ENCODE peak calls at places on chromosomes 5 and 9, in seven cellular contexts. L is ovary; S is IMR-90; K is body of pancreas; W is CD8-positive, alpha-beta T cell; Z is stomach; B is HCT116. J is an unnamed sample. For H3K4me1, the result is how much of the 10 kb centered on the place peaks cover.

GRCh38 chr5:103373576-103374472 is 115.3 kb downstream of the MACIR start:
- DNase-seq in L (no peak), S (no peak), K (no peak), W (no peak), Z (peak), B (no peak), J (no peak)

GRCh38 chr9:19431361-19432171 is 22.8 kb downstream of the ACER2 start:
- DNase-seq in L (peak), S (no peak), K (no peak), W (no peak), Z (no peak), B (no peak), J (no peak)

GRCh38 chr5:110757118-110757729 is 18.4 kb downstream of the SLC25A46 start:
- DNase-seq in L (no peak), S (peak), K (no peak), W (peak), Z (no peak), B (peak), J (no peak)

GRCh38 chr5:180352976-180353225 is 235 bp downstream of the GFPT2 start:
- DNase-seq in L (no peak), S (no peak), K (no peak), W (no peak), Z (no peak), B (no peak), J (no peak)

GRCh38 chr5:136276946-136277345 is 84.0 kb upstream of the SMIM32 start:
- DNase-seq in L (no peak), S (no peak), K (no peak), W (no peak), Z (no peak), B (no peak), J (no peak)

GRCh38 chr9:8589476-8589875 is 789.9 kb upstream of the DMAC1 start:
- DNase-seq in L (no peak), S (no peak), K (no peak), W (no peak), Z (no peak), B (no peak), J (no peak)

GRCh38 chr5:65394078-65394477 is 87.6 kb downstream of the ADAMTS6 start:
- DNase-seq in L (peak), S (peak), K (no peak), W (no peak), Z (no peak), B (no peak), J (peak)

GRCh38 chr5:104635216-104635615 is 1072.6 kb upstream of the NUDT12 start:
- DNase-seq in L (no peak), S (peak), K (no peak), W (no peak), Z (no peak), B (no peak), J (no peak)

GRCh38 chr5:76807296-76807695 is 11.5 kb upstream of the F2RL1 start:
- DNase-seq in L (no peak), S (peak), K (no peak), W (no peak), Z (no peak), B (no peak), J (no peak)

DNA sequence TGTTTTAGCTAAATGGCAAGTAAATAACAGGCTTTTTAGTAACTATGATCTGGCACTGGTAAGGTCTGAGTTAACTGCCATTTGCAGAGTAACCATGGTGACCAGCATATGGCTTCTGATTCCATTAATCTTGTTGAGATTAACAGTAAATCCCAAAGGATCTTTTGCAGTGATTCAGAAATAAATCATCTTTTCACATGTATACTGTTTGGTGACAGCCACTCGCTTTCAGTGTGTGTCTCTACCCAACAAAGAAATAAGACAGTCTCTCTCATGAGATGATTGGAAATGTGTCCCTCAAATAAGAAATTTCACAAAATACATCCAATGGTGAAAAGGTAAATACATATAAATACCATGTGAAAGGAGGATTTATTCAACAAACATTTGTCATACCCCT is 235.6 kb downstream of the RAB3C start:
- DNase-seq in L (no peak), S (no peak), K (no peak), W (no peak), Z (no peak), B (no peak), J (no peak)
- H3K27ac ChIP-seq in L (no peak), S (no peak), K (no peak), W (no peak), Z (no peak), B (no peak), J (no peak)

GRCh38 chr9:2872307-2872940 is 28.5 kb upstream of the PUM3 start:
- DNase-seq in L (no peak), S (peak), K (no peak), W (no peak), Z (no peak), B (peak), J (no peak)
- TF ChIP-seq CTCF in L (no peak), S (peak), K (peak), W (no peak), Z (no peak), B (peak), J (no peak)

DNA sequence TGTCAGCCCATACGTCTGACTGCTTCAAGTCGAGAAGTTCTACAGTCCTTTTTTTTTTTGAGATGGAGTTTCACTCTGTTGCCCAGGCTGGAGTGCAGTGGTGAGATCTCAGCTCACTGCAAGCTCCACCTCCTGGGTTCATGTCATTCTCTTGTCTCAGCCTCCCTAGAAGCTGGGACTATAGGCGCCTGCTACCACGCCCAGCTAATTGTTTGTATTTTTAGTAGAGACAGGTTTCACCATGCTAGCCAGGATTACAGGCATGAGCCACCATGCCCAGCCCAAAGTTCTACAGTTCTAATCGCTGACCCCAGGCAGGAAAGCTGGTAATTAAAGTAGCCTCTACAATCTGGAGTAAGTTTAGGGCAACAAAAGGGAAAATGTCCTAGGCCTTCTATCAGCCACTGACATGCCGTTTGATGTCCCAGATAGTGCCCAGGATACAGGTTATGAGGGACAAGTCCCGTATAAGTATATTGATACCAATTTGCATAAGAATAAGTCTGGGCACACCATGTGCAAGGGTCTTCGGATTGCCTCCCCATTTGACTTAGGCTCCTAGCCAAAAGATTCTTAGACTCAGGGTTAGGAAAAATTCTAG is 1110.8 kb downstream of the TAF11L14 start:
- DNase-seq in L (no peak), S (no peak), K (no peak), W (peak), Z (no peak), B (no peak), J (peak)
- H3K4me1 ChIP-seq in L (under half), S (under half), K (under half), W (under half), Z (under half), B (under half), J (under half)

GRCh38 chr9:114869845-114870244 is 60.5 kb downstream of the TNFSF8 start:
- DNase-seq in L (no peak), S (no peak), K (no peak), W (no peak), Z (peak), B (no peak), J (peak)
- H3K27ac ChIP-seq in L (no peak), S (no peak), K (no peak), W (no peak), Z (no peak), B (no peak), J (no peak)

GRCh38 chr5:176702952-176703641 is 55.8 kb downstream of the TSPAN17 start:
- DNase-seq in L (no peak), S (no peak), K (no peak), W (no peak), Z (no peak), B (no peak), J (no peak)

GRCh38 chr5:176697929-176698520 is 50.7 kb downstream of the TSPAN17 start:
- DNase-seq in L (no peak), S (no peak), K (no peak), W (no peak), Z (no peak), B (no peak), J (no peak)

GRCh38 chr5:176704355-176704754 is 57.1 kb downstream of the TSPAN17 start:
- DNase-seq in L (no peak), S (no peak), K (no peak), W (no peak), Z (no peak), B (no peak), J (no peak)

GRCh38 chr5:176697267-176697928 is 50.1 kb downstream of the TSPAN17 start:
- DNase-seq in L (no peak), S (no peak), K (no peak), W (no peak), Z (no peak), B (no peak), J (no peak)

DNA sequence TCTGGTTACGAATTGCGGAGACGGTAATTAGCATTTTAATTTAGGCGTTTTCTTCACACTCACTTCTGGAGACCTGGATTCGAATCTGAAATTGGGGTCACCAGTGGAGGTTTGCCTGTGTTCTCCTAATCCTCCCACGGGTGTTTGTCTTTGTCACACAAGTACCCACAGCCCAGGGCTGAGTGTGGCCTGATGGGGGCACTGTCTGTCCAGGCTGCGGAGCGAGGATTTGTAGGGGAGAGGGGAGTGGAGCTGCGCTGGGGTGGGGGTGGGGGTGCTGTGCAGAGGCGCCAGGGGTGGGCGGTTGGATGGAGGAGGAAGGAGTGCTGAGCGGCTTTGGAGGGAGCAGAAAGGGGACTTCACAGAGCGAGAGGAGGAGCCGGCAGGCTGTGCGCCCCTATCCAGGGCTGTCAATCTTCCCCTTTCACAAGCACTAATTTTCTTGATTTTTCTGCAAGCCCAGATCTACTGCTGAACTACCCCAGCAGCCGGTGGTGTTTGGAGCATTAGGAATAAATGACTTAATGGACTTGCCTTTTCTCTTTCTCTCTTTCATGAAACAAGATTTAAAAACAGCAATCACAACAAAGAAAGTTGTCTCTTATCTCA is 53.1 kb downstream of the TSPAN17 start:
- DNase-seq in L (no peak), S (no peak), K (no peak), W (no peak), Z (no peak), B (no peak), J (no peak)
- TF ChIP-seq CTCF in L (no peak), S (peak), K (no peak), W (no peak), Z (no peak), B (peak), J (no peak)

GRCh38 chr5:50439221-50439620 is 1.9 kb downstream of the EMB start:
- DNase-seq in L (no peak), S (no peak), K (no peak), W (no peak), Z (no peak), B (no peak), J (no peak)

GRCh38 chr5:50440651-50441478 is at the start of gene EMB:
- DNase-seq in L (no peak), S (no peak), K (peak), W (peak), Z (peak), B (peak), J (peak)

GRCh38 chr5:50435131-50435530 is 6.0 kb downstream of the EMB start:
- DNase-seq in L (no peak), S (no peak), K (no peak), W (no peak), Z (no peak), B (no peak), J (no peak)
- H3K4me1 ChIP-seq in L (under half), S (under half), K (under half), W (half or more), Z (under half), B (under half), J (under half)

DNA sequence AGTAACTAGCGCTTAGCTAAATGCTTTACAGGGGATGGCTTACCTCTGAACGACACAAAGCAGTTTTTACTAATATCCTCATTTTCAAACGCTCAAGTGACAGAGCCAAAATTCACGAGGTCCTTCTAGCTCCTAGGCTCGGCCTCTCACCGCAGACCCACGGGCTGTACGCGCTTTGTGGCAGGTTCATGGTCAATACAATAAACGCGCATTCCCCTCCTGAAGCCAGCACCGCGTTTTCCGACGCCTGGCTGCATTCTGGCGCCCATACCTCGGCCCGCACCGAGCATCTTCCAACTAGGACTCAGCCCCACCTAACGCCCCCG is 385 bp downstream of the ZNF510 start:
- DNase-seq in L (no peak), S (no peak), K (no peak), W (no peak), Z (no peak), B (no peak), J (no peak)
- H3K27ac ChIP-seq in L (peak), S (peak), K (peak), W (peak), Z (peak), B (no peak), J (peak)